ENCODE peak calls at places on chromosomes 12 and 14, in four cellular contexts. One of them, this sample, is unnamed.

GRCh38 chr12:41514050-41514449 is 325.9 kb downstream of the PDZRN4 start:
- DNase-seq in K562: no peak
- DNase-seq in HepG2: no peak
- DNase-seq in A549: no peak
- DNase-seq in this sample: no peak

GRCh38 chr12:5807090-5807414 is 138.0 kb downstream of the ANO2 start:
- DNase-seq in A549: no peak
- DNase-seq in HepG2: no peak
- DNase-seq in K562: no peak
- DNase-seq in this sample: no peak

GRCh38 chr12:53738834-53739284 is 11.6 kb upstream of the CALCOCO1 start:
- DNase-seq in K562: no peak
- DNase-seq in HepG2: no peak
- DNase-seq in A549: no peak
- DNase-seq in this sample: no peak

GRCh38 chr12:58888131-58888783 is 32.0 kb downstream of the LRIG3 start:
- DNase-seq in K562: no peak
- DNase-seq in A549: peak
- DNase-seq in HepG2: no peak
- DNase-seq in this sample: no peak

GRCh38 chr12:79826267-79827128 is 108.4 kb downstream of the PPP1R12A start:
- DNase-seq in A549: no peak
- DNase-seq in K562: no peak
- DNase-seq in HepG2: peak
- DNase-seq in this sample: no peak

GRCh38 chr12:69274861-69275260 is 35.5 kb downstream of the CPSF6 start:
- DNase-seq in HepG2: no peak
- DNase-seq in K562: no peak
- DNase-seq in A549: no peak
- DNase-seq in this sample: no peak

GRCh38 chr14:77459072-77459723 is 1.3 kb downstream of the AHSA1 start:
- DNase-seq in A549: peak
- DNase-seq in K562: peak
- DNase-seq in HepG2: peak
- DNase-seq in this sample: peak

GRCh38 chr12:123483602-123484273 is 25.8 kb downstream of the SNRNP35 start:
- DNase-seq in HepG2: no peak
- DNase-seq in A549: no peak
- DNase-seq in K562: no peak
- DNase-seq in this sample: no peak

GRCh38 chr12:20372326-20373097 is 4.2 kb downstream of the PDE3A start:
- DNase-seq in A549: no peak
- DNase-seq in HepG2: no peak
- DNase-seq in K562: no peak
- DNase-seq in this sample: no peak

GRCh38 chr14:100045687-100046344 is 19.4 kb upstream of the EVL start:
- DNase-seq in K562: no peak
- DNase-seq in HepG2: no peak
- DNase-seq in A549: no peak
- DNase-seq in this sample: no peak

GRCh38 chr12:111428081-111428727 is 22.5 kb downstream of the SH2B3 start:
- DNase-seq in A549: no peak
- DNase-seq in K562: no peak
- DNase-seq in HepG2: no peak
- DNase-seq in this sample: no peak

GRCh38 chr12:70695361-70696023 is 58.3 kb upstream of the PTPRB start:
- DNase-seq in HepG2: no peak
- DNase-seq in K562: no peak
- DNase-seq in A549: no peak
- DNase-seq in this sample: no peak

GRCh38 chr12:95986635-95987535 is 9.3 kb downstream of the HAL start:
- DNase-seq in A549: no peak
- DNase-seq in HepG2: no peak
- DNase-seq in K562: no peak
- DNase-seq in this sample: no peak

GRCh38 chr12:63844391-63845341 is at the start of gene SRGAP1:
- DNase-seq in A549: peak
- DNase-seq in K562: peak
- DNase-seq in HepG2: peak
- DNase-seq in this sample: no peak

GRCh38 chr12:62684586-62685295 is 218.1 kb downstream of the MON2 start:
- DNase-seq in K562: no peak
- DNase-seq in A549: no peak
- DNase-seq in HepG2: no peak
- DNase-seq in this sample: no peak

GRCh38 chr12:20695232-20695631 is at the start of gene SLCO1C1:
- DNase-seq in HepG2: no peak
- DNase-seq in K562: no peak
- DNase-seq in A549: no peak
- DNase-seq in this sample: no peak

GRCh38 chr12:78060186-78060585 is 229.5 kb downstream of the NAV3 start:
- DNase-seq in HepG2: no peak
- DNase-seq in A549: no peak
- DNase-seq in K562: no peak
- DNase-seq in this sample: no peak
- TF ChIP-seq ESRRA in HepG2: no peak
- TF ChIP-seq ESRRA in A549: no peak
- TF ChIP-seq ESRRA in K562: no peak
- TF ChIP-seq ESRRA in this sample: no peak

DNA sequence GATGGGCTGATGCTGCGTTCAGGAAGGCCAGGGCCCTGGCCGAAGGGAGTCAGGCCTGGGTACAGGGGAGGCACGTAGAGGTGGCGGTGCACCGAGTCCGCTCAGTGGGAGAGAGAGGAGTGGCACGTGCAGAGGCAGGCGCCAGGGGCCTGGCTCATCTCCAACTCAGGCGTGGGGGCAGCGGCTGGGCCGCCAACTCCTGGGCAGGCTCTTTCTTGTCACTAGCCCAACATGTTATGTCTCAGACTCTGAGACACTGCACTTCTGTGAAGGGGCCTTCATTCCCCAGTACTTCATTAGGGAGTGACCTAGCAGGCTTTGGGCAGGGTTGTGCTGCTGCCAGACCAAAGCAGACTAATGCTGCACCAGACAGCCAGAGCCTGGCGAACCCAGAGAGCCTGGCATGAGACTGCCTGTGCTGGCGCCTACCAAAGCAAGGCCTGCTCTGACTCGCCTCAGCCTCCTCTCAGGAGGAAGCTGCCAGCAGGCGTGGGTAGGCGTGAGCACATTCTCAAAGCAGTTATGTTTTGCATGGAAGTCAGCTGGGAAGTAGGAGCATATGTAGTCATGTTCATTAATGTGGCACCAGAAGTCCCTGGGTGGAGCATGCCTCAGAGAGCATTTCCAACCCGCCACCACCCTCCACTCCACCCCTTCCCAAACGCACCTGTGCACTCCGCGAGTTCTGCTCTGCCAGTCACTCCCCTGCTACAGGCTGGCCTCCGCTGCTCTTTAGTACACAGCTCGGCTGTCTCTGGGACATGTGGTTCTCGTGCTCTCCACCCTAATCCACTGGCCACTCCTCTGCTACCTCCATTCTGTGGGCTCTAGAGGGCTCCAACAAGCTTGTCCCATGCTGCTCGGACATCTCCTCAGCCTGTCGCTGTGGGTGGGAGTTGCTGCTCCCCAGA is 9.7 kb downstream of the CKB start:
- DNase-seq in K562: no peak
- DNase-seq in HepG2: no peak
- DNase-seq in A549: no peak
- DNase-seq in this sample: no peak
- H3K4me2 ChIP-seq in K562: no peak
- H3K4me2 ChIP-seq in HepG2: no peak
- H3K4me2 ChIP-seq in A549: no peak
- H3K4me2 ChIP-seq in this sample: no peak

GRCh38 chr12:10400829-10401228 is 8.7 kb downstream of the KLRC4 start:
- DNase-seq in A549: no peak
- DNase-seq in K562: no peak
- DNase-seq in HepG2: no peak
- DNase-seq in this sample: no peak
- TF ChIP-seq CEBPB in A549: no peak
- TF ChIP-seq CEBPB in K562: no peak
- TF ChIP-seq CEBPB in HepG2: no peak
- TF ChIP-seq CEBPB in this sample: no peak

GRCh38 chr14:102525213-102526143 is 15.9 kb upstream of the ANKRD9 start:
- DNase-seq in K562: no peak
- DNase-seq in A549: peak
- DNase-seq in HepG2: peak
- DNase-seq in this sample: peak
- TF ChIP-seq ESRRA in K562: no peak
- TF ChIP-seq ESRRA in A549: no peak
- TF ChIP-seq ESRRA in HepG2: no peak
- TF ChIP-seq ESRRA in this sample: no peak

DNA sequence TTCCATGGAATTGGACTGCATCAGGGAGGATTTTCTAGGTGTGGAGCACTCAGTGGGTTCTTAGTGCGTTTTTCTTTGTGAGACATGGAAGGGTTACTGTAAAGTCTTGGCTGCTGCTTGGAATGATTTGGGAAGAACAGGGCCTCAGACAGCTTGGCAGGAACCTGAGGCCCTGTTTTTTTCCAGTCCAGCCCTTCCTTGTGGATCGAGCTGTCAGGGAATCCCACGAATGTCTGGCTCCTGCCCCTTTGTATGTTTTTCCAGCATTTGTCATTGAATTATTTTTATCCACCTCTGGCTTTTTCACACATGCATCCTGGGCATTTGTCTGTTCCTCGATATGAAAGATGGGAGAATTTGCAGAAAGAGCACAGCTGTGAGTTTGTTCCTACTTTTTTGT is 158.5 kb downstream of the TGFB3 start:
- DNase-seq in HepG2: no peak
- DNase-seq in K562: no peak
- DNase-seq in A549: no peak
- DNase-seq in this sample: no peak
- H3K4me2 ChIP-seq in HepG2: no peak
- H3K4me2 ChIP-seq in K562: no peak
- H3K4me2 ChIP-seq in A549: no peak
- H3K4me2 ChIP-seq in this sample: no peak

GRCh38 chr14:51545396-51545795 is 106.3 kb upstream of the FRMD6 start:
- DNase-seq in A549: no peak
- DNase-seq in HepG2: no peak
- DNase-seq in K562: no peak
- DNase-seq in this sample: no peak

GRCh38 chr14:51547701-51548100 is 104.0 kb upstream of the FRMD6 start:
- DNase-seq in K562: no peak
- DNase-seq in A549: no peak
- DNase-seq in HepG2: no peak
- DNase-seq in this sample: no peak

GRCh38 chr14:51546099-51546498 is 105.6 kb upstream of the FRMD6 start:
- DNase-seq in HepG2: no peak
- DNase-seq in K562: no peak
- DNase-seq in A549: no peak
- DNase-seq in this sample: no peak

GRCh38 chr14:51547260-51547659 is 104.5 kb upstream of the FRMD6 start:
- DNase-seq in A549: peak
- DNase-seq in HepG2: no peak
- DNase-seq in K562: no peak
- DNase-seq in this sample: no peak

GRCh38 chr14:51546603-51547258 is 105.0 kb upstream of the FRMD6 start:
- DNase-seq in HepG2: no peak
- DNase-seq in A549: no peak
- DNase-seq in K562: no peak
- DNase-seq in this sample: no peak
- TF ChIP-seq CEBPB in HepG2: no peak
- TF ChIP-seq CEBPB in A549: no peak
- TF ChIP-seq CEBPB in K562: no peak
- TF ChIP-seq CEBPB in this sample: no peak

This sample was measured in GM12878.